ENCODE peak calls at places on chromosome 16, in five cellular contexts. V is esophagus muscularis mucosa, B is hepatocyte, E is A549, W is AG04450. L is an unnamed sample.

GRCh38 chr16:65657051-65657450 is 535.2 kb upstream of the CDH11 start:
- DNase-seq in V (no peak), B (no peak), E (no peak), W (no peak), L (no peak)

GRCh38 chr16:9151597-9151996 is 60.2 kb downstream of the HAPSTR1 start:
- DNase-seq in V (no peak), B (peak), E (peak), W (peak), L (no peak)

GRCh38 chr16:383326-384020 is 1.7 kb upstream of the PGAP6 start:
- DNase-seq in V (no peak), B (peak), E (no peak), W (no peak), L (no peak)

GRCh38 chr16:66590322-66590721 is 11.1 kb downstream of the CMTM2 start:
- DNase-seq in V (no peak), B (no peak), E (no peak), W (no peak), L (no peak)

GRCh38 chr16:17374668-17375255 is 96.0 kb downstream of the XYLT1 start:
- DNase-seq in V (no peak), B (no peak), E (no peak), W (no peak), L (no peak)

GRCh38 chr16:83925957-83926725 is 26.9 kb upstream of the OSGIN1 start:
- DNase-seq in V (no peak), B (no peak), E (no peak), W (no peak), L (no peak)

GRCh38 chr16:88351521-88352101 is 31.1 kb upstream of the ZNF469 start:
- DNase-seq in V (no peak), B (no peak), E (no peak), W (no peak), L (no peak)

GRCh38 chr16:20868890-20869289 is 31.3 kb downstream of the DCUN1D3 start:
- DNase-seq in V (no peak), B (peak), E (no peak), W (no peak), L (no peak)

GRCh38 chr16:69932228-69932627 is 18.9 kb upstream of the CLEC18A start:
- DNase-seq in V (no peak), B (no peak), E (no peak), W (no peak), L (no peak)

GRCh38 chr16:30948087-30948955 is 547 bp upstream of the ORAI3 start:
- DNase-seq in V (peak), B (peak), E (peak), W (peak), L (peak)

GRCh38 chr16:83187404-83187803 is 560.6 kb downstream of the CDH13 start:
- DNase-seq in V (no peak), B (peak), E (no peak), W (peak), L (peak)

GRCh38 chr16:8634991-8635736 is 13.7 kb downstream of the METTL22 start:
- DNase-seq in V (no peak), B (peak), E (peak), W (no peak), L (no peak)

GRCh38 chr16:149024-149675 is 3.3 kb upstream of the HBZ start:
- DNase-seq in V (no peak), B (no peak), E (no peak), W (peak), L (no peak)

GRCh38 chr16:19389246-19389645 is 28.4 kb upstream of the TMC5 start:
- DNase-seq in V (no peak), B (peak), E (peak), W (no peak), L (peak)

GRCh38 chr16:49356728-49357488 is 16.7 kb upstream of the C16orf78 start:
- DNase-seq in V (no peak), B (no peak), E (no peak), W (no peak), L (no peak)

GRCh38 chr16:23729503-23730424 is 16.7 kb upstream of the ERN2 start:
- DNase-seq in V (no peak), B (peak), E (no peak), W (peak), L (peak)

GRCh38 chr16:88570691-88571092 is 489 bp downstream of the ZC3H18 start:
- DNase-seq in V (no peak), B (peak), E (no peak), W (no peak), L (peak)

GRCh38 chr16:83393196-83393981 is 414.4 kb upstream of the HSBP1 start:
- DNase-seq in V (no peak), B (no peak), E (no peak), W (no peak), L (no peak)

GRCh38 chr16:21264226-21265036 is 13.7 kb downstream of the CRYM start:
- DNase-seq in V (peak), B (peak), E (no peak), W (no peak), L (no peak)

GRCh38 chr16:78478267-78478821 is 378.9 kb downstream of the WWOX start:
- DNase-seq in V (no peak), B (no peak), E (peak), W (no peak), L (no peak)

GRCh38 chr16:55948230-55948629 is 73.1 kb upstream of the CES5A start:
- DNase-seq in V (peak), B (no peak), E (no peak), W (no peak), L (no peak)

GRCh38 chr16:85203462-85203813 is 91.2 kb upstream of the CIBAR2 start:
- DNase-seq in V (no peak), B (no peak), E (no peak), W (no peak), L (no peak)

GRCh38 chr16:85205747-85206471 is 93.6 kb upstream of the CIBAR2 start:
- DNase-seq in V (no peak), B (peak), E (no peak), W (no peak), L (peak)

GRCh38 chr16:85202631-85203461 is 90.6 kb upstream of the CIBAR2 start:
- DNase-seq in V (no peak), B (peak), E (no peak), W (peak), L (no peak)

GRCh38 chr16:85206472-85207356 is 94.4 kb upstream of the CIBAR2 start:
- DNase-seq in V (no peak), B (peak), E (no peak), W (no peak), L (no peak)

GRCh38 chr16:85204242-85205010 is 92.2 kb upstream of the CIBAR2 start:
- DNase-seq in V (no peak), B (no peak), E (no peak), W (peak), L (peak)
- H3K27ac ChIP-seq in V (peak), B (peak), E (no peak), W (peak), L (peak)

GRCh38 chr16:4538386-4539235 is at the start of gene CDIP1:
- DNase-seq in V (peak), B (peak), E (peak), W (peak), L (peak)
- TF ChIP-seq CTCF in V (no peak), B (no peak), E (no peak), W (no peak), L (no peak)

GRCh38 chr16:12803203-12804093 is at the start of gene CPPED1:
- DNase-seq in V (peak), B (peak), E (peak), W (peak), L (peak)
- H3K27ac ChIP-seq in V (peak), B (peak), E (peak), W (no peak), L (peak)

GRCh38 chr16:53745753-53746258 is 41.9 kb downstream of the FTO start:
- DNase-seq in V (no peak), B (no peak), E (no peak), W (no peak), L (peak)
- TF ChIP-seq CTCF in V (no peak), B (no peak), E (no peak), W (peak), L (no peak)

GRCh38 chr16:52316241-52316640 is 230.7 kb downstream of the TOX3 start:
- DNase-seq in V (no peak), B (peak), E (no peak), W (no peak), L (no peak)

GRCh38 chr16:52320930-52321439 is 226.0 kb downstream of the TOX3 start:
- DNase-seq in V (no peak), B (no peak), E (no peak), W (no peak), L (no peak)

GRCh38 chr16:52318259-52319008 is 228.5 kb downstream of the TOX3 start:
- DNase-seq in V (peak), B (no peak), E (no peak), W (no peak), L (no peak)
- H3K27ac ChIP-seq in V (no peak), B (no peak), E (no peak), W (no peak), L (no peak)

L was measured in RWPE1.